ENCODE peak calls at places on chromosomes 1 and 21, in seven cellular contexts. Y is A549; D is psoas muscle; T is heart right ventricle; N is CD8-positive, alpha-beta T cell; V is pancreas; P is fibroblast of lung. W is an unnamed sample.

GRCh38 chr1:30535595-30536325 is 187.6 kb downstream of the MATN1 start:
- DNase-seq in Y (no peak), D (no peak), T (no peak), N (no peak), V (no peak), P (no peak), W (no peak)

GRCh38 chr1:59017501-59018231 is 233.8 kb upstream of the JUN start:
- DNase-seq in Y (no peak), D (no peak), T (no peak), N (no peak), V (no peak), P (peak; percentile 24), W (no peak)

GRCh38 chr1:43831866-43832654 is 101.5 kb upstream of the ARTN start:
- DNase-seq in Y (no peak), D (no peak), T (no peak), N (no peak), V (no peak), P (no peak), W (no peak)

GRCh38 chr1:17200756-17201155 is 4.2 kb upstream of the PADI1 start:
- DNase-seq in Y (no peak), D (no peak), T (no peak), N (no peak), V (no peak), P (no peak), W (no peak)

GRCh38 chr1:7117599-7118281 is 332.5 kb downstream of the CAMTA1 start:
- DNase-seq in Y (peak; percentile 55), D (peak; percentile 16), T (no peak), N (no peak), V (no peak), P (peak; percentile 84), W (no peak)

GRCh38 chr1:42179275-42179674 is 14.7 kb upstream of the GUCA2A start:
- DNase-seq in Y (no peak), D (no peak), T (no peak), N (no peak), V (no peak), P (peak; percentile 84), W (no peak)

GRCh38 chr21:44878053-44878982 is 4.8 kb upstream of the PTTG1IP start:
- DNase-seq in Y (peak; percentile 58), D (no peak), T (peak; percentile 1), N (no peak), V (no peak), P (peak; percentile 54), W (peak; percentile 33)

GRCh38 chr1:154615411-154615810 is 7.4 kb upstream of the ADAR start:
- DNase-seq in Y (no peak), D (no peak), T (no peak), N (no peak), V (no peak), P (no peak), W (no peak)

GRCh38 chr1:30313176-30313575 is 410.2 kb downstream of the MATN1 start:
- DNase-seq in Y (no peak), D (no peak), T (no peak), N (no peak), V (no peak), P (no peak), W (no peak)

GRCh38 chr1:10378071-10378841 is 20.6 kb upstream of the PGD start:
- DNase-seq in Y (peak; percentile 94), D (peak; percentile 53), T (peak; percentile 24), N (no peak), V (peak; percentile 24), P (peak; percentile 46), W (peak; percentile 70)

GRCh38 chr1:159988006-159988405 is 34.0 kb upstream of the SLAMF9 start:
- DNase-seq in Y (no peak), D (no peak), T (no peak), N (no peak), V (no peak), P (no peak), W (no peak)

GRCh38 chr1:112431038-112431437 is 35.0 kb downstream of the CTTNBP2NL start:
- DNase-seq in Y (no peak), D (no peak), T (no peak), N (no peak), V (no peak), P (no peak), W (no peak)

GRCh38 chr1:32014937-32015363 is 1.3 kb downstream of the KHDRBS1 start:
- DNase-seq in Y (no peak), D (no peak), T (no peak), N (no peak), V (no peak), P (no peak), W (no peak)

GRCh38 chr1:30411206-30411605 is 312.2 kb downstream of the MATN1 start:
- DNase-seq in Y (no peak), D (no peak), T (no peak), N (no peak), V (peak; percentile 5), P (no peak), W (no peak)

GRCh38 chr21:27695246-27695645 is 728.4 kb upstream of the ADAMTS5 start:
- DNase-seq in Y (no peak), D (no peak), T (no peak), N (no peak), V (no peak), P (no peak), W (no peak)

GRCh38 chr1:221437171-221437570 is 304.7 kb downstream of the DUSP10 start:
- DNase-seq in Y (no peak), D (no peak), T (no peak), N (no peak), V (no peak), P (peak; percentile 38), W (no peak)

GRCh38 chr1:30805301-30806003 is 47.9 kb upstream of the LAPTM5 start:
- DNase-seq in Y (no peak), D (no peak), T (no peak), N (no peak), V (no peak), P (no peak), W (no peak)

GRCh38 chr1:72284398-72285073 is 2.2 kb upstream of the NEGR1 start:
- DNase-seq in Y (no peak), D (peak; percentile 29), T (peak; percentile 30), N (no peak), V (peak; percentile 18), P (peak; percentile 79), W (peak; percentile 64)

GRCh38 chr1:230072296-230072695 is 5.3 kb downstream of the GALNT2 start:
- DNase-seq in Y (no peak), D (no peak), T (no peak), N (no peak), V (peak; percentile 71), P (no peak), W (no peak)

GRCh38 chr1:94792876-94793605 is 27.1 kb upstream of the SLC44A3 start:
- DNase-seq in Y (no peak), D (no peak), T (no peak), N (no peak), V (no peak), P (peak; percentile 64), W (no peak)

GRCh38 chr1:164141717-164142268 is 417.2 kb upstream of the PBX1 start:
- DNase-seq in Y (no peak), D (no peak), T (no peak), N (no peak), V (no peak), P (no peak), W (no peak)
- H3K27ac ChIP-seq in Y (no peak overlapping the region), D (no peak overlapping the region), T (no peak overlapping the region), N (no peak overlapping the region), V (no peak overlapping the region), P (no peak overlapping the region), W (no peak overlapping the region)

DNA sequence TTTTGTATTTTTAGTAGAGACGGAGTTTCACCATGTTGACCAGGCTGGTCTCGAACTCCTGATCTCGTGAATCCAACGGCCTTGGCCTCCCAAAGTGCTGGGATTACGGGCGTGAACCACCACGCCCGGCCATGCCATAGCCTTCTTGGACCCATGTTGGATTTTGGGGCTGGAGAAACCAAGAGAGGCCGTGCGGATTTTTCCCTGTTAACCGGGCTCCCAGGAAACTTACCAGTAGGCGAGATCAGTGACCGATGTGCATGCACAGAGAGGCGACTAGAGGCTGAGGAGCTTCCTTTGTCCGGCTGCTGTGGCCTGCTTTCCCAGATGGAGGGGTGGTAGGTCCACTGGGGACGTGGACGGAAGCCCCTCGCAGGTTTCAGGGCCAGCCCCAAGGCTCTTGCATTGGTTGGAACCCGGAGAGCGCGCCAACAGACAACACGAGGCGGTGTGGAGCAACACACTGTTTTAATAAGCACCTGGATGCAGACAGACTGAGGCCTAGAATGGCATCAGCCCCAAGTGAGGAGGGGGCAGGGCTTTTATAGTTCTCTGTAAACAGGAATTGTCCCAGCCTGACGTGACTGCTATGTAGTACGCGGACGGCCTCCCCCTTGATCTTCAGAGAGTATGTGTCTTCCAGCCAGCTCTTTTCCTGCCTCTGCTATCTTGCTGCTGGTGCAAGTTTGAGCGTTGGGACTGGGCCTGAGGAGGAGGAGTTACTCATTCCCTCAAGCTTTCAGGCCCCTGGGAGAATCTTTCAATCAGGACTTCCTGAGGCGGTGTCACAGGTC is at the start of gene ERVH48-1:
- DNase-seq in Y (no peak), D (no peak), T (no peak), N (no peak), V (no peak), P (no peak), W (no peak)
- H3K27ac ChIP-seq in Y (no peak within 1 kb of the TSS), D (no peak within 1 kb of the TSS), T (no peak within 1 kb of the TSS), N (no peak within 1 kb of the TSS), V (no peak within 1 kb of the TSS), P (no peak within 1 kb of the TSS), W (no peak within 1 kb of the TSS)

GRCh38 chr1:205440121-205440475 is 15.7 kb downstream of the BLACAT1 start:
- DNase-seq in Y (no peak), D (no peak), T (no peak), N (no peak), V (no peak), P (no peak), W (no peak)

GRCh38 chr1:205440476-205441317 is 15.1 kb downstream of the BLACAT1 start:
- DNase-seq in Y (peak; percentile 53), D (no peak), T (no peak), N (peak; percentile 77), V (peak; percentile 60), P (peak; percentile 17), W (peak; percentile 80)

GRCh38 chr1:205437570-205437969 is 15.7 kb upstream of the LEMD1 start:
- DNase-seq in Y (no peak), D (no peak), T (no peak), N (no peak), V (no peak), P (no peak), W (no peak)

GRCh38 chr1:205436776-205437485 is 15.1 kb upstream of the LEMD1 start:
- DNase-seq in Y (no peak), D (no peak), T (no peak), N (no peak), V (no peak), P (no peak), W (no peak)

GRCh38 chr1:205438213-205439158 is 16.6 kb upstream of the LEMD1 start:
- DNase-seq in Y (peak; percentile 60), D (peak; percentile 75), T (peak; percentile 84), N (no peak), V (peak; percentile 74), P (peak; percentile 73), W (peak; percentile 86)
- H3K27ac ChIP-seq in Y (no peak overlapping the region), D (peak overlapping the region; percentile 12), T (peak overlapping the region; percentile 31), N (no peak overlapping the region), V (no peak overlapping the region), P (no peak overlapping the region), W (peak overlapping the region; percentile 10)

DNA sequence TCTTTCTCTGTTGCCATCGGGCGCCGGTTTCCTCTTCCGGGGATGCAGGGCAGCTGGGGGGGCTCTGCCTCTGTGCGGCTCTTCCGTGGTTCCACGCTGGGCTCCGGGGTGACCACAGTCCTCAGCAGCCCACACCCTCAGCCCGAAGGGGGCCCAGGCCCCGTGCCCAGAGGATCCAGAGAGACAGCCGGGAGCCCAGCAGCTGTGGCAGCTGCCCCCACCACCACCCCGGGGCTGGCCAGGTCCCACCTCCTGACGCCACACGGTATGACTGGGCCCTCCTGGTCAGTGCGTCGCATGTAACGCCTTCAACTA is 172.2 kb downstream of the PRDM16 start:
- DNase-seq in Y (no peak), D (no peak), T (no peak), N (no peak), V (no peak), P (no peak), W (no peak)
- H3K27ac ChIP-seq in Y (no peak overlapping the region), D (no peak overlapping the region), T (no peak overlapping the region), N (no peak overlapping the region), V (no peak overlapping the region), P (no peak overlapping the region), W (no peak overlapping the region)

W was measured in right cardiac atrium.